ENCODE peak calls at places on chromosomes 4 and X, in nine cellular contexts. One of them, this sample, is unnamed.

GRCh38 chr4:145285928-145286327 is 105.5 kb upstream of the OTUD4 start:
- DNase-seq in A549: no peak
- DNase-seq in tibial nerve: no peak
- DNase-seq in HCT116: no peak
- DNase-seq in pancreas: no peak
- DNase-seq in substantia nigra: no peak
- DNase-seq in heart right ventricle: no peak
- DNase-seq in Peyer's patch: no peak
- DNase-seq in OCI-LY7: no peak
- DNase-seq in this sample: no peak

GRCh38 chrX:18883234-18883960 is 100.5 kb downstream of the PHKA2 start:
- DNase-seq in A549: no peak
- DNase-seq in tibial nerve: no peak
- DNase-seq in HCT116: no peak
- DNase-seq in pancreas: no peak
- DNase-seq in substantia nigra: no peak
- DNase-seq in heart right ventricle: peak; percentile 63
- DNase-seq in Peyer's patch: no peak
- DNase-seq in OCI-LY7: no peak
- DNase-seq in this sample: no peak

GRCh38 chr4:123444298-123444731 is 47.7 kb downstream of the SPRY1 start:
- DNase-seq in A549: no peak
- DNase-seq in tibial nerve: peak; percentile 7
- DNase-seq in HCT116: no peak
- DNase-seq in pancreas: peak; percentile 48
- DNase-seq in substantia nigra: no peak
- DNase-seq in heart right ventricle: peak; percentile 30
- DNase-seq in Peyer's patch: peak; percentile 81
- DNase-seq in OCI-LY7: peak; percentile 91
- DNase-seq in this sample: no peak

GRCh38 chr4:105241456-105241855 is 94.8 kb downstream of the TET2 start:
- DNase-seq in A549: no peak
- DNase-seq in tibial nerve: no peak
- DNase-seq in HCT116: no peak
- DNase-seq in pancreas: no peak
- DNase-seq in substantia nigra: peak; percentile 60
- DNase-seq in heart right ventricle: peak; percentile 69
- DNase-seq in Peyer's patch: no peak
- DNase-seq in OCI-LY7: no peak
- DNase-seq in this sample: peak; percentile 21

GRCh38 chrX:12993823-12994222 is 18.9 kb downstream of the TMSB4X start:
- DNase-seq in A549: no peak
- DNase-seq in tibial nerve: no peak
- DNase-seq in HCT116: no peak
- DNase-seq in pancreas: no peak
- DNase-seq in substantia nigra: no peak
- DNase-seq in heart right ventricle: no peak
- DNase-seq in Peyer's patch: no peak
- DNase-seq in OCI-LY7: no peak
- DNase-seq in this sample: no peak

GRCh38 chr4:23937173-23937572 is 47.3 kb upstream of the PPARGC1A start:
- DNase-seq in A549: no peak
- DNase-seq in tibial nerve: no peak
- DNase-seq in HCT116: no peak
- DNase-seq in pancreas: no peak
- DNase-seq in substantia nigra: no peak
- DNase-seq in heart right ventricle: no peak
- DNase-seq in Peyer's patch: no peak
- DNase-seq in OCI-LY7: no peak
- DNase-seq in this sample: no peak

GRCh38 chr4:52914051-52914605 is 52.0 kb downstream of the RASL11B start:
- DNase-seq in A549: no peak
- DNase-seq in tibial nerve: no peak
- DNase-seq in HCT116: no peak
- DNase-seq in pancreas: peak; percentile 20
- DNase-seq in substantia nigra: no peak
- DNase-seq in heart right ventricle: no peak
- DNase-seq in Peyer's patch: no peak
- DNase-seq in OCI-LY7: no peak
- DNase-seq in this sample: no peak

GRCh38 chrX:100750901-100751300 is 19.0 kb upstream of the SYTL4 start:
- DNase-seq in A549: no peak
- DNase-seq in tibial nerve: no peak
- DNase-seq in HCT116: no peak
- DNase-seq in pancreas: no peak
- DNase-seq in substantia nigra: no peak
- DNase-seq in heart right ventricle: no peak
- DNase-seq in Peyer's patch: no peak
- DNase-seq in OCI-LY7: no peak
- DNase-seq in this sample: no peak

GRCh38 chr4:70838972-70839536 is 636 bp downstream of the GRSF1 start:
- DNase-seq in A549: peak; percentile 27
- DNase-seq in tibial nerve: peak; percentile 33
- DNase-seq in HCT116: no peak
- DNase-seq in pancreas: peak; percentile 66
- DNase-seq in substantia nigra: peak; percentile 14
- DNase-seq in heart right ventricle: peak; percentile 66
- DNase-seq in Peyer's patch: peak; percentile 78
- DNase-seq in OCI-LY7: peak; percentile 78
- DNase-seq in this sample: peak; percentile 28

GRCh38 chr4:38275331-38275821 is 315.2 kb downstream of the PTTG2 start:
- DNase-seq in A549: no peak
- DNase-seq in tibial nerve: no peak
- DNase-seq in HCT116: peak; percentile 37
- DNase-seq in pancreas: no peak
- DNase-seq in substantia nigra: no peak
- DNase-seq in heart right ventricle: no peak
- DNase-seq in Peyer's patch: peak; percentile 53
- DNase-seq in OCI-LY7: no peak
- DNase-seq in this sample: peak; percentile 12

GRCh38 chrX:124098089-124098488 is 136.6 kb downstream of the STAG2 start:
- DNase-seq in A549: no peak
- DNase-seq in tibial nerve: no peak
- DNase-seq in HCT116: no peak
- DNase-seq in pancreas: no peak
- DNase-seq in substantia nigra: no peak
- DNase-seq in heart right ventricle: no peak
- DNase-seq in Peyer's patch: no peak
- DNase-seq in OCI-LY7: peak; percentile 48
- DNase-seq in this sample: no peak

GRCh38 chrX:45011131-45011530 is 138.1 kb downstream of the KDM6A start:
- DNase-seq in A549: peak; percentile 25
- DNase-seq in tibial nerve: no peak
- DNase-seq in HCT116: no peak
- DNase-seq in pancreas: no peak
- DNase-seq in substantia nigra: no peak
- DNase-seq in heart right ventricle: no peak
- DNase-seq in Peyer's patch: no peak
- DNase-seq in OCI-LY7: no peak
- DNase-seq in this sample: no peak

GRCh38 chr4:114383721-114384120 is 214.9 kb upstream of the UGT8 start:
- DNase-seq in A549: no peak
- DNase-seq in tibial nerve: no peak
- DNase-seq in HCT116: peak; percentile 34
- DNase-seq in pancreas: no peak
- DNase-seq in substantia nigra: no peak
- DNase-seq in heart right ventricle: no peak
- DNase-seq in Peyer's patch: no peak
- DNase-seq in OCI-LY7: no peak
- DNase-seq in this sample: no peak

GRCh38 chr4:41839945-41840854 is 91.7 kb upstream of the PHOX2B start:
- DNase-seq in A549: no peak
- DNase-seq in tibial nerve: no peak
- DNase-seq in HCT116: no peak
- DNase-seq in pancreas: no peak
- DNase-seq in substantia nigra: no peak
- DNase-seq in heart right ventricle: no peak
- DNase-seq in Peyer's patch: no peak
- DNase-seq in OCI-LY7: no peak
- DNase-seq in this sample: no peak

GRCh38 chrX:54808109-54808604 is 612 bp downstream of the MAGED2 start:
- DNase-seq in A549: peak; percentile 36
- DNase-seq in tibial nerve: peak; percentile 73
- DNase-seq in HCT116: peak; percentile 6
- DNase-seq in pancreas: peak; percentile 64
- DNase-seq in substantia nigra: peak; percentile 39
- DNase-seq in heart right ventricle: peak; percentile 77
- DNase-seq in Peyer's patch: peak; percentile 82
- DNase-seq in OCI-LY7: no peak
- DNase-seq in this sample: peak; percentile 64

GRCh38 chr4:13523591-13524503 is 20.5 kb downstream of the NKX3-2 start:
- DNase-seq in A549: no peak
- DNase-seq in tibial nerve: no peak
- DNase-seq in HCT116: no peak
- DNase-seq in pancreas: no peak
- DNase-seq in substantia nigra: no peak
- DNase-seq in heart right ventricle: no peak
- DNase-seq in Peyer's patch: no peak
- DNase-seq in OCI-LY7: no peak
- DNase-seq in this sample: no peak

DNA sequence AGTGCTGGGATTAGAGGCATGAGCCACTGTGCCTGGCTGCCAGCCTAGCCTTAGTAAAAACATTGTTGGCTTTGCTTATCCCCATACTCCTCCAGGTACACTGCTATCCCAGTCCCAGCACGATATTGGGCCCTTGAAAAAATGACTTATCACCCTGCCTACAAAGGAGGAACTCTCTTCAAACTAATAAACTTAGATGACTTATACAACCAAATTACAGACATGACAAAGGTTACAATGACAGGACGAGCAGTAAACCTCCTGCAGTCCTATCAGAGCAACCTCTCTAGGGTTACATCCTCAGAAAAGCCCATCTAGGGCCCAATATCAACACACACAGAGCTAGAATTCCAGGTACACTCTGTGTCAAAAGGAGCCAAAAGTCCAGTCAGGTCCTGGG is 5.7 kb upstream of the HERC5 start:
- DNase-seq in A549: no peak
- DNase-seq in tibial nerve: no peak
- DNase-seq in HCT116: no peak
- DNase-seq in pancreas: no peak
- DNase-seq in substantia nigra: no peak
- DNase-seq in heart right ventricle: no peak
- DNase-seq in Peyer's patch: no peak
- DNase-seq in OCI-LY7: no peak
- DNase-seq in this sample: no peak
- H3K27ac ChIP-seq in A549: no peak overlapping the region
- H3K27ac ChIP-seq in tibial nerve: no peak overlapping the region
- H3K27ac ChIP-seq in HCT116: no peak overlapping the region
- H3K27ac ChIP-seq in pancreas: no peak overlapping the region
- H3K27ac ChIP-seq in substantia nigra: no peak overlapping the region
- H3K27ac ChIP-seq in heart right ventricle: no peak overlapping the region
- H3K27ac ChIP-seq in Peyer's patch: no peak overlapping the region
- H3K27ac ChIP-seq in OCI-LY7: no peak overlapping the region
- H3K27ac ChIP-seq in this sample: no peak overlapping the region

DNA sequence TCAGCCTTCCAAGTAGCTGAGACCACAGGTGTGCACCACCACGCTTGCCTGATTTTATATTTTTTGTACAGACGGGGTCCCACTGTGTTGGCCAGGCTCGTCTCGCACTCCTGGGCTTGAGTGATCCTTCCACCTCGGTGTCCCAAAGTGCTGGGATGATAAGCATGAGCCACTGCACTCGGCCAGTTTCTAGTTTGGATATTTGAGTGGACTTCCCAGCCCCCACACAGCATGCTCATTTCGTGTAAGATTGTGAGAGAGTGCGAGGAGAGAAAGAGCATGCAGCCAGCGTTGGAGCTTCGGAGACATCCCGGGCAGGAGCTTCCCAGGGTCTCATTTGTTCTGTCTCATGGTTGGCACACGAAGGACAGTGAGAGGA is 31.8 kb downstream of the ARSD start:
- DNase-seq in A549: no peak
- DNase-seq in tibial nerve: no peak
- DNase-seq in HCT116: no peak
- DNase-seq in pancreas: no peak
- DNase-seq in substantia nigra: no peak
- DNase-seq in heart right ventricle: no peak
- DNase-seq in Peyer's patch: no peak
- DNase-seq in OCI-LY7: no peak
- DNase-seq in this sample: no peak
- H3K27ac ChIP-seq in A549: peak overlapping the region; percentile 56
- H3K27ac ChIP-seq in tibial nerve: no peak overlapping the region
- H3K27ac ChIP-seq in HCT116: peak overlapping the region; percentile 33
- H3K27ac ChIP-seq in pancreas: peak overlapping the region; percentile 82
- H3K27ac ChIP-seq in substantia nigra: no peak overlapping the region
- H3K27ac ChIP-seq in heart right ventricle: no peak overlapping the region
- H3K27ac ChIP-seq in Peyer's patch: no peak overlapping the region
- H3K27ac ChIP-seq in OCI-LY7: no peak overlapping the region
- H3K27ac ChIP-seq in this sample: no peak overlapping the region

GRCh38 chrX:151711154-151711553 is 4.7 kb upstream of the FATE1 start:
- DNase-seq in A549: no peak
- DNase-seq in tibial nerve: no peak
- DNase-seq in HCT116: no peak
- DNase-seq in pancreas: no peak
- DNase-seq in substantia nigra: no peak
- DNase-seq in heart right ventricle: no peak
- DNase-seq in Peyer's patch: peak; percentile 18
- DNase-seq in OCI-LY7: no peak
- DNase-seq in this sample: no peak

GRCh38 chrX:151713859-151714258 is 2.0 kb upstream of the FATE1 start:
- DNase-seq in A549: peak; percentile 61
- DNase-seq in tibial nerve: no peak
- DNase-seq in HCT116: peak; percentile 2
- DNase-seq in pancreas: no peak
- DNase-seq in substantia nigra: no peak
- DNase-seq in heart right ventricle: no peak
- DNase-seq in Peyer's patch: peak; percentile 43
- DNase-seq in OCI-LY7: peak; percentile 11
- DNase-seq in this sample: no peak

GRCh38 chrX:151710457-151710856 is 5.4 kb upstream of the FATE1 start:
- DNase-seq in A549: no peak
- DNase-seq in tibial nerve: no peak
- DNase-seq in HCT116: no peak
- DNase-seq in pancreas: no peak
- DNase-seq in substantia nigra: no peak
- DNase-seq in heart right ventricle: no peak
- DNase-seq in Peyer's patch: no peak
- DNase-seq in OCI-LY7: no peak
- DNase-seq in this sample: no peak

GRCh38 chrX:151712253-151712652 is 3.6 kb upstream of the FATE1 start:
- DNase-seq in A549: no peak
- DNase-seq in tibial nerve: no peak
- DNase-seq in HCT116: no peak
- DNase-seq in pancreas: no peak
- DNase-seq in substantia nigra: no peak
- DNase-seq in heart right ventricle: no peak
- DNase-seq in Peyer's patch: peak; percentile 18
- DNase-seq in OCI-LY7: no peak
- DNase-seq in this sample: no peak

GRCh38 chrX:151711787-151712186 is 4.0 kb upstream of the FATE1 start:
- DNase-seq in A549: no peak
- DNase-seq in tibial nerve: no peak
- DNase-seq in HCT116: no peak
- DNase-seq in pancreas: no peak
- DNase-seq in substantia nigra: no peak
- DNase-seq in heart right ventricle: no peak
- DNase-seq in Peyer's patch: peak; percentile 18
- DNase-seq in OCI-LY7: no peak
- DNase-seq in this sample: no peak
- H3K27ac ChIP-seq in A549: no peak overlapping the region
- H3K27ac ChIP-seq in tibial nerve: no peak overlapping the region
- H3K27ac ChIP-seq in HCT116: no peak overlapping the region
- H3K27ac ChIP-seq in pancreas: no peak overlapping the region
- H3K27ac ChIP-seq in substantia nigra: no peak overlapping the region
- H3K27ac ChIP-seq in heart right ventricle: peak overlapping the region; percentile 67
- H3K27ac ChIP-seq in Peyer's patch: no peak overlapping the region
- H3K27ac ChIP-seq in OCI-LY7: no peak overlapping the region
- H3K27ac ChIP-seq in this sample: no peak overlapping the region

GRCh38 chr4:124953059-124953850 is 240.7 kb upstream of the ANKRD50 start:
- DNase-seq in A549: no peak
- DNase-seq in tibial nerve: no peak
- DNase-seq in HCT116: no peak
- DNase-seq in pancreas: no peak
- DNase-seq in substantia nigra: no peak
- DNase-seq in heart right ventricle: no peak
- DNase-seq in Peyer's patch: no peak
- DNase-seq in OCI-LY7: no peak
- DNase-seq in this sample: no peak
- H3K27ac ChIP-seq in A549: no peak overlapping the region
- H3K27ac ChIP-seq in tibial nerve: no peak overlapping the region
- H3K27ac ChIP-seq in HCT116: no peak overlapping the region
- H3K27ac ChIP-seq in pancreas: no peak overlapping the region
- H3K27ac ChIP-seq in substantia nigra: no peak overlapping the region
- H3K27ac ChIP-seq in heart right ventricle: no peak overlapping the region
- H3K27ac ChIP-seq in Peyer's patch: no peak overlapping the region
- H3K27ac ChIP-seq in OCI-LY7: no peak overlapping the region
- H3K27ac ChIP-seq in this sample: no peak overlapping the region